ENCODE peak calls at places on chromosomes 1 and 21, in four cellular contexts. J is prostate gland, M is spleen, K is transverse colon. O is an unnamed sample. For H3K4me1, the result is how much of the 10 kb centered on the place peaks cover.

GRCh38 chr1:243680861-243681260 is 169.2 kb downstream of the AKT3 start:
- DNase-seq in J (no peak), M (no peak), K (no peak), O (no peak)

GRCh38 chr1:172991674-172992400 is 58.9 kb downstream of the TNFSF18 start:
- DNase-seq in J (no peak), M (no peak), K (no peak), O (no peak)

GRCh38 chr21:26842976-26843911 is 2.0 kb downstream of the ADAMTS1 start:
- DNase-seq in J (peak), M (peak), K (peak), O (peak)

GRCh38 chr21:37700641-37701202 is 215.5 kb downstream of the KCNJ6 start:
- DNase-seq in J (no peak), M (no peak), K (no peak), O (no peak)

GRCh38 chr1:234621657-234622335 is 11.8 kb upstream of the IRF2BP2 start:
- DNase-seq in J (no peak), M (no peak), K (no peak), O (no peak)

GRCh38 chr21:16742116-16742515 is 770.7 kb upstream of the CXADR start:
- DNase-seq in J (peak), M (no peak), K (no peak), O (no peak)

GRCh38 chr1:223702735-223703667 is 9.3 kb upstream of the CAPN2 start:
- DNase-seq in J (no peak), M (no peak), K (no peak), O (no peak)

GRCh38 chr1:204445860-204446412 is 34.3 kb upstream of the PPP1R15B start:
- DNase-seq in J (no peak), M (peak), K (peak), O (no peak)

GRCh38 chr1:214401666-214402065 is 120.7 kb downstream of the SMYD2 start:
- DNase-seq in J (no peak), M (no peak), K (no peak), O (no peak)

GRCh38 chr1:72122099-72122893 is 160.0 kb downstream of the NEGR1 start:
- DNase-seq in J (no peak), M (no peak), K (no peak), O (no peak)

GRCh38 chr1:76012341-76013208 is 62.0 kb upstream of the ST6GALNAC3 start:
- DNase-seq in J (no peak), M (no peak), K (no peak), O (no peak)

GRCh38 chr1:52574594-52574993 is 21.7 kb upstream of the TUT4 start:
- DNase-seq in J (peak), M (no peak), K (no peak), O (no peak)

GRCh38 chr1:15154480-15155036 is 1.0 kb downstream of the TMEM51 start:
- DNase-seq in J (peak), M (no peak), K (peak), O (peak)

GRCh38 chr1:17768651-17769241 is 13.6 kb downstream of the ACTL8 start:
- DNase-seq in J (no peak), M (no peak), K (peak), O (no peak)

GRCh38 chr1:62962014-62962793 is 178.3 kb downstream of the ATG4C start:
- DNase-seq in J (no peak), M (no peak), K (no peak), O (no peak)

GRCh38 chr1:52913014-52913413 is 8.5 kb downstream of the ECHDC2 start:
- DNase-seq in J (no peak), M (no peak), K (no peak), O (no peak)

GRCh38 chr1:36847761-36848160 is 186.6 kb downstream of the GRIK3 start:
- DNase-seq in J (no peak), M (no peak), K (no peak), O (no peak)
- TF ChIP-seq POLR2AphosphoS5 in J (no peak), M (no peak), K (no peak), O (no peak)

GRCh38 chr1:207832796-207833195 is 78.1 kb downstream of the CD34 start:
- DNase-seq in J (no peak), M (no peak), K (no peak), O (peak)
- H3K4me1 ChIP-seq in J (under half), M (half or more), K (half or more), O (half or more)

GRCh38 chr1:59393211-59394180 is 96.6 kb downstream of the FGGY start:
- DNase-seq in J (peak), M (no peak), K (peak), O (peak)
- H3K27ac ChIP-seq in J (peak), M (peak), K (peak), O (peak)

GRCh38 chr1:89198500-89199072 is at the start of gene GBP4:
- DNase-seq in J (peak), M (peak), K (peak), O (no peak)
- TF ChIP-seq POLR2AphosphoS5 in J (peak), M (peak), K (peak), O (no peak)

DNA sequence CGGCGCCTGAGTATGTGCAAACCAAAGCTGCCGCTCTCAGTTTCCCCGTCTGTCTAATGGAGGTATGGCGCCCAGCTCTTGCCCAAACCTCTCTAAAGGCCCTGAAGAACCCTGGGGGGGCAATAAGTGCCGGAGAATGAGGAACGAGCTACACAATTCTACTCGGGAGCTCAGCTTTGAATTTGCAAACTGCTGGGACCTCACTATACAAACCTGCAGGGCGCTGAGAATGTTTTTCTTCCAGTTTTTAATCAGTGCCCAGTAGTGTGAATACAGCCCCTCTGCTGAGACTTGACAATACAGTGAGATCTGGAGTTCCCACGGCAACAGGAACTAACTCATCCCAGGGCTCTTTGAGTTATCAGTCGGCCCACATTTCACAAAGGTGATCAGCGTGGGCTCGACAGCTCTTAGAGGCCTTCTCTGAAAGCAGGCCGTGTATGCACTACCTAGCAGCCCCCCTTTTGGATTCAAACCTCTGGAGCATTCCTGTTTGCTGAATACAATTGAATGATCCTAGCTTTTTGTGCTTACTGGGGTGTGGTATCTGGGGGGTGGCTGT is 41.7 kb downstream of the TMEM53 start:
- DNase-seq in J (no peak), M (no peak), K (no peak), O (no peak)
- H3K4me1 ChIP-seq in J (under half), M (half or more), K (under half), O (under half)

GRCh38 chr21:42269382-42269781 is 45.8 kb downstream of the TFF3 start:
- DNase-seq in J (no peak), M (no peak), K (no peak), O (no peak)
- H3K27ac ChIP-seq in J (no peak), M (no peak), K (no peak), O (no peak)

O was measured in suprapubic skin.